ENCODE peak calls at places on chromosomes 11 and 22, in nine cellular contexts. U, T, S, H, R, I, J, Z and M are unnamed samples.

GRCh38 chr11:115221461-115222069 is 282.6 kb downstream of the CADM1 start:
- DNase-seq in U (no peak), T (peak; percentile 4), S (no peak), H (no peak), R (no peak), I (no peak), J (no peak), Z (no peak), M (no peak)

GRCh38 chr22:45549739-45550138 is 47.1 kb downstream of the FBLN1 start:
- DNase-seq in U (no peak), T (peak; percentile 71), S (no peak), H (no peak), R (no peak), I (no peak), J (no peak), Z (no peak), M (no peak)

GRCh38 chr11:31813242-31813960 is 2.3 kb upstream of the PAX6 start:
- DNase-seq in U (no peak), T (no peak), S (no peak), H (no peak), R (no peak), I (no peak), J (peak; percentile 58), Z (no peak), M (no peak)

GRCh38 chr11:1829039-1829820 is 5.6 kb upstream of the SYT8 start:
- DNase-seq in U (peak; percentile 14), T (peak; percentile 88), S (peak; percentile 43), H (no peak), R (no peak), I (no peak), J (no peak), Z (no peak), M (no peak)

GRCh38 chr11:77081976-77082836 is 15.4 kb downstream of the CAPN5 start:
- DNase-seq in U (no peak), T (no peak), S (no peak), H (no peak), R (no peak), I (no peak), J (no peak), Z (no peak), M (no peak)

GRCh38 chr11:122804161-122804560 is 34.1 kb upstream of the CRTAM start:
- DNase-seq in U (no peak), T (peak; percentile 88), S (no peak), H (no peak), R (no peak), I (no peak), J (no peak), Z (no peak), M (no peak)

GRCh38 chr22:45582955-45583320 is 80.3 kb downstream of the FBLN1 start:
- DNase-seq in U (no peak), T (no peak), S (no peak), H (no peak), R (no peak), I (no peak), J (no peak), Z (no peak), M (no peak)

GRCh38 chr11:269146-269890 is 8.9 kb upstream of the NLRP6 start:
- DNase-seq in U (no peak), T (peak; percentile 54), S (no peak), H (no peak), R (peak; percentile 23), I (no peak), J (peak; percentile 18), Z (no peak), M (no peak)

GRCh38 chr11:114264381-114264780 is 31.8 kb upstream of the NNMT start:
- DNase-seq in U (no peak), T (no peak), S (no peak), H (no peak), R (no peak), I (no peak), J (no peak), Z (no peak), M (no peak)

GRCh38 chr11:45097721-45098493 is 48.5 kb upstream of the PRDM11 start:
- DNase-seq in U (no peak), T (peak; percentile 62), S (peak; percentile 56), H (peak; percentile 89), R (peak; percentile 64), I (no peak), J (peak; percentile 92), Z (peak; percentile 93), M (peak; percentile 71)

GRCh38 chr11:33652407-33652806 is 48.2 kb downstream of the C11orf91 start:
- DNase-seq in U (no peak), T (no peak), S (no peak), H (no peak), R (no peak), I (no peak), J (no peak), Z (peak; percentile 49), M (no peak)

GRCh38 chr11:125390949-125391348 is 105.1 kb downstream of the FEZ1 start:
- DNase-seq in U (no peak), T (peak; percentile 46), S (peak; percentile 70), H (no peak), R (no peak), I (no peak), J (peak; percentile 55), Z (peak; percentile 23), M (no peak)

DNA sequence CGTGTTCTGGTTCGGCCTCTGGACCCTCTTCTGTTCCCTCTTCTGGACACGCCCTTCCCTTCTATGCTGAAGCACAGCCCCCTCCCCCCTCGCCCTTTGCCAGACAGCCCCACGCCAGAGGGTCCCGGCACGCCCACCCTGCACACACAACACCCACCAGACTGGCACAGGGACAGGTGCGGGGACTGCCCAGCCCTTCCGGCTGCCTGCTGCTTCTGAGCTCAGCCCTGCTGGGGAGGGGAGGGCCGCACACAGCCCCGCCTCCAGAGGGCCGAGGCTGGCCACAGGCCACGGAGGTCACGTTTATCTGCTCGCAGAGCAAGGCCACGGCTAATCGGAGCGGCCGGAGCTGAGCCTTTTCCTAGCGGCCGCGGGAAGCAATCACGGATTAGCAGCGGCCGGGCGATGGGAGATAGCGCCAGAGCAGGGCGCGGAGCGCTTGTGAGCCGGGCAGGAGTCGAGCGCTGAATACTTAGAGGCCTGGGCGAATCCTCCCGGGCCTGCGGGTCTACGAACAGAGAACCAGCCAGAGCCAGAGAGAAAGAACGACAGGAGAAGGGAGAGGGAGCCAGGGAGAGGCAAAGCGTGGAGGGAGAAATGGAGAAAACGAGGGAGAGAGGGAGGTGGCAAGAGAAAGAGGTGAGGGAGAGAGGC is 21.5 kb downstream of the OTUB1 start:
- DNase-seq in U (peak; percentile 91), T (peak; percentile 84), S (no peak), H (no peak), R (peak; percentile 70), I (no peak), J (peak; percentile 95), Z (peak; percentile 90), M (no peak)
- H3K4me3 ChIP-seq in U (no peak overlapping the region), T (peak overlapping the region; percentile 71), S (no peak overlapping the region), H (peak overlapping the region; percentile 2), R (peak overlapping the region; percentile 39), I (no peak overlapping the region), J (peak overlapping the region; percentile 74), Z (no peak overlapping the region), M (peak overlapping the region; percentile 15)

GRCh38 chr11:78346799-78347198 is 70.8 kb downstream of the GAB2 start:
- DNase-seq in U (no peak), T (peak; percentile 26), S (no peak), H (no peak), R (no peak), I (no peak), J (no peak), Z (no peak), M (no peak)
- H3K27ac ChIP-seq in U (no peak overlapping the region), T (no peak overlapping the region), S (no peak overlapping the region), H (no peak overlapping the region), R (no peak overlapping the region), I (no peak overlapping the region), J (no peak overlapping the region), Z (no peak overlapping the region), M (no peak overlapping the region)

GRCh38 chr22:49881856-49882255 is 28.2 kb downstream of the ZBED4 start:
- DNase-seq in U (no peak), T (no peak), S (no peak), H (no peak), R (no peak), I (no peak), J (no peak), Z (no peak), M (no peak)

GRCh38 chr22:49879871-49880270 is 26.2 kb downstream of the ZBED4 start:
- DNase-seq in U (no peak), T (no peak), S (no peak), H (no peak), R (no peak), I (no peak), J (no peak), Z (no peak), M (no peak)

GRCh38 chr22:49880281-49880680 is 26.6 kb downstream of the ZBED4 start:
- DNase-seq in U (no peak), T (no peak), S (no peak), H (no peak), R (no peak), I (no peak), J (peak; percentile 57), Z (no peak), M (no peak)

GRCh38 chr22:49877642-49878041 is 24.0 kb downstream of the ZBED4 start:
- DNase-seq in U (no peak), T (no peak), S (no peak), H (no peak), R (no peak), I (no peak), J (no peak), Z (no peak), M (no peak)

DNA sequence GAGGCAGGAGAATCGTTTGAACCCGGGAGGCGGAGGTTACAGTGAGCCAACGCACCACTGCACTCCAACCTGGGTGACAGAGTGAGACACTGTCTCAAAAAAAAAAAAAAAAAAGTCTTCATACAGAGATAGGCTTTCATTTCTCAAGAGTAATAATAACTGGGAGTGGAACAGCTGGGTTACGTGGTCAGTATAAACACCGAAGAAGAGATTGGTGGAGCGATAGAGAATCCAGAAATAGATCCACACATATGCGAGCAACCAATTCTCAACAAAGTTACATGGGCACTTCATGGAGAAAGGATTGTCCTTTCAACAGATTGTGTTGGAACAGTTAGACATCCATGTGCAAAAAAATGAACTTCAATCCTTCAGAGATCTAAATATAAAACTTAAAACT is 24.6 kb downstream of the ZBED4 start:
- DNase-seq in U (no peak), T (no peak), S (no peak), H (no peak), R (no peak), I (no peak), J (no peak), Z (no peak), M (no peak)
- H3K4me1 ChIP-seq in U (no peaks in the 10 kb centered on the region), T (no peaks in the 10 kb centered on the region), S (peaks cover 4% of the 10 kb centered on the region), H (no peaks in the 10 kb centered on the region), R (no peaks in the 10 kb centered on the region), I (peaks cover 4% of the 10 kb centered on the region), J (no peaks in the 10 kb centered on the region), Z (no peaks in the 10 kb centered on the region), M (no peaks in the 10 kb centered on the region)

DNA sequence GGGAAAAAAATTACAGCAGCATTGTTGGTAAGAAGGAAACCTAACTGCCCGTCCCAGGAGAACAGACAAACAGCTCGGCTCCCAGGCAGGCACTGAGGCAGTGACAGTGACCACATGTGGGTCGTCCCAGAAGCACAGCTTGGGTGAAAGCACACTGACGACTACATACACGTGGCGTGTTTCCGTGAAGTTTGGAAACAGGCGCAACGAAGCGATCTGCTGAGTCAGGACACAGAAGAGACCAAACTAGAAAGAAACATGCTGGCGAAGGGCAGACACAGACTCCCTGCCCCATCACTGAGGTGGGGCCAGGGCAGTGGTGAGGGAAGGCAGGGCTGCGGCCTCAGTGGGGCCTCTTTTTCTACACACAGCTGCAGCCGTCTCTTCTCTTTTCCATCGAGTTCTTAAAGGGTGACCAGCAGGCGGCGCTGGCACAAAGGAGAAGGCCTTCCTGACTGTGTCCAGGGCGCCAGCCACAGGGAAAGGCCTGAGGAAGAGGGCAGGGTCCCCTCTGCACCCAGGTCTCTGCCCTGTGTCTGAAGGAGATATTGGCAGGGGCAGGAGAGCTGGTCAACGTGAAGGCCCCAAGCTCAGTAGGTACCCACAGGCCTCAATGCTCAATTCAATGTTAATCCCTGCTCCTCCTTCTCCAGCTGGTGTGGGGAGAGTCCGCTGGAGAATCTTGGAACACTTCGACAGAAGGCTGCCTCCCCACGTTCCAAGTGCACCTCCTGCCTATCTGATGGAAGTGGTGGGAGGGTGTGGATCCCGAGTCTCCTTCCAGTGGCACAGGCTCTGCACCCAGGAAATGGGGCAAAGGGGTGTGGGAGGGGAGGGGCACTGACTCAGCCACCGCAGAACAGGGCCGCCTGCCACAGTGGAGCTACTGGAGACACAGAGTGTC is 19.9 kb downstream of the CARS1 start:
- DNase-seq in U (peak; percentile 81), T (peak; percentile 86), S (peak; percentile 61), H (peak; percentile 83), R (peak; percentile 85), I (peak; percentile 17), J (peak; percentile 96), Z (peak; percentile 92), M (no peak)
- H3K4me3 ChIP-seq in U (no peak overlapping the region), T (no peak overlapping the region), S (no peak overlapping the region), H (no peak overlapping the region), R (no peak overlapping the region), I (no peak overlapping the region), J (no peak overlapping the region), Z (no peak overlapping the region), M (no peak overlapping the region)